ENCODE peak calls at places on chromosomes 11 and 22, in seven cellular contexts. One of them, this sample, is unnamed.

GRCh38 chr11:69215216-69215615 is 59.5 kb downstream of the SMIM38 start:
- DNase-seq in HepG2: no peak
- DNase-seq in SK-N-SH: no peak
- DNase-seq in HCT116: no peak
- DNase-seq in K562: no peak
- DNase-seq in GM12878: no peak
- DNase-seq in H1: no peak
- DNase-seq in this sample: no peak

GRCh38 chr11:113974741-113975470 is at the start of gene HTR3A:
- DNase-seq in SK-N-SH: peak
- DNase-seq in GM12878: no peak
- DNase-seq in HCT116: peak
- DNase-seq in H1: peak
- DNase-seq in K562: peak
- DNase-seq in HepG2: peak
- DNase-seq in this sample: peak

GRCh38 chr22:32020117-32020516 is 22.9 kb upstream of the SLC5A1 start:
- DNase-seq in K562: no peak
- DNase-seq in HCT116: peak
- DNase-seq in HepG2: peak
- DNase-seq in GM12878: no peak
- DNase-seq in SK-N-SH: no peak
- DNase-seq in H1: no peak
- DNase-seq in this sample: no peak

GRCh38 chr11:122882809-122883681 is 486 bp downstream of the JHY start:
- DNase-seq in HCT116: peak
- DNase-seq in HepG2: peak
- DNase-seq in K562: peak
- DNase-seq in GM12878: no peak
- DNase-seq in H1: peak
- DNase-seq in SK-N-SH: peak
- DNase-seq in this sample: peak

GRCh38 chr11:10348650-10349280 is 43.9 kb downstream of the ADM start:
- DNase-seq in GM12878: no peak
- DNase-seq in SK-N-SH: no peak
- DNase-seq in HCT116: no peak
- DNase-seq in H1: no peak
- DNase-seq in HepG2: peak
- DNase-seq in K562: no peak
- DNase-seq in this sample: no peak

GRCh38 chr11:114354076-114354475 is 46.2 kb downstream of the C11orf71 start:
- DNase-seq in SK-N-SH: no peak
- DNase-seq in HepG2: no peak
- DNase-seq in HCT116: no peak
- DNase-seq in K562: peak
- DNase-seq in H1: no peak
- DNase-seq in GM12878: no peak
- DNase-seq in this sample: no peak

GRCh38 chr11:115065314-115065713 is 387.0 kb downstream of the NXPE2 start:
- DNase-seq in HCT116: no peak
- DNase-seq in GM12878: no peak
- DNase-seq in SK-N-SH: no peak
- DNase-seq in HepG2: no peak
- DNase-seq in K562: no peak
- DNase-seq in H1: no peak
- DNase-seq in this sample: no peak

GRCh38 chr11:43649921-43650320 is 30.6 kb upstream of the HSD17B12 start:
- DNase-seq in SK-N-SH: no peak
- DNase-seq in H1: no peak
- DNase-seq in HCT116: no peak
- DNase-seq in K562: no peak
- DNase-seq in HepG2: no peak
- DNase-seq in GM12878: no peak
- DNase-seq in this sample: no peak

GRCh38 chr11:75100314-75100713 is 3.6 kb upstream of the OR2AT4 start:
- DNase-seq in GM12878: peak
- DNase-seq in HCT116: no peak
- DNase-seq in HepG2: no peak
- DNase-seq in H1: no peak
- DNase-seq in SK-N-SH: no peak
- DNase-seq in K562: peak
- DNase-seq in this sample: no peak

GRCh38 chr22:20589614-20590476 is 82.4 kb downstream of the MED15 start:
- DNase-seq in H1: peak
- DNase-seq in SK-N-SH: no peak
- DNase-seq in HCT116: no peak
- DNase-seq in K562: no peak
- DNase-seq in HepG2: no peak
- DNase-seq in GM12878: no peak
- DNase-seq in this sample: no peak

GRCh38 chr11:131979364-131979763 is 608.9 kb downstream of the NTM start:
- DNase-seq in HCT116: no peak
- DNase-seq in K562: no peak
- DNase-seq in GM12878: no peak
- DNase-seq in SK-N-SH: peak
- DNase-seq in HepG2: no peak
- DNase-seq in H1: no peak
- DNase-seq in this sample: no peak

GRCh38 chr11:23573430-23573829 is 713.2 kb upstream of the CCDC179 start:
- DNase-seq in HCT116: no peak
- DNase-seq in K562: no peak
- DNase-seq in H1: no peak
- DNase-seq in GM12878: no peak
- DNase-seq in SK-N-SH: no peak
- DNase-seq in HepG2: no peak
- DNase-seq in this sample: no peak

GRCh38 chr22:25564320-25564978 is at the start of gene GRK3:
- DNase-seq in K562: peak
- DNase-seq in HepG2: no peak
- DNase-seq in GM12878: no peak
- DNase-seq in SK-N-SH: peak
- DNase-seq in HCT116: peak
- DNase-seq in H1: peak
- DNase-seq in this sample: peak

GRCh38 chr11:120054016-120054752 is 83.7 kb downstream of the TRIM29 start:
- DNase-seq in SK-N-SH: no peak
- DNase-seq in GM12878: no peak
- DNase-seq in H1: no peak
- DNase-seq in HCT116: no peak
- DNase-seq in HepG2: no peak
- DNase-seq in K562: no peak
- DNase-seq in this sample: no peak

GRCh38 chr22:23837496-23837859 is 1.3 kb downstream of the DERL3 start:
- DNase-seq in H1: no peak
- DNase-seq in HCT116: no peak
- DNase-seq in SK-N-SH: peak
- DNase-seq in GM12878: no peak
- DNase-seq in K562: no peak
- DNase-seq in HepG2: no peak
- DNase-seq in this sample: no peak

GRCh38 chr11:134606251-134606650 is 194.2 kb upstream of the B3GAT1 start:
- DNase-seq in HCT116: no peak
- DNase-seq in H1: no peak
- DNase-seq in HepG2: no peak
- DNase-seq in SK-N-SH: no peak
- DNase-seq in K562: no peak
- DNase-seq in GM12878: no peak
- DNase-seq in this sample: no peak

GRCh38 chr11:9755561-9755960 is 91.7 kb downstream of the SWAP70 start:
- DNase-seq in H1: no peak
- DNase-seq in GM12878: no peak
- DNase-seq in HepG2: no peak
- DNase-seq in HCT116: no peak
- DNase-seq in K562: no peak
- DNase-seq in SK-N-SH: no peak
- DNase-seq in this sample: no peak

GRCh38 chr11:27571151-27571840 is 64.7 kb upstream of the LIN7C start:
- DNase-seq in H1: no peak
- DNase-seq in K562: no peak
- DNase-seq in HepG2: no peak
- DNase-seq in SK-N-SH: peak
- DNase-seq in GM12878: no peak
- DNase-seq in HCT116: no peak
- DNase-seq in this sample: no peak

GRCh38 chr11:57474017-57474750 is 13.9 kb downstream of the RTN4RL2 start:
- DNase-seq in K562: peak
- DNase-seq in H1: no peak
- DNase-seq in HCT116: no peak
- DNase-seq in HepG2: no peak
- DNase-seq in GM12878: peak
- DNase-seq in SK-N-SH: peak
- DNase-seq in this sample: no peak

GRCh38 chr11:65915821-65916251 is 3.0 kb downstream of the C11orf68 start:
- DNase-seq in GM12878: no peak
- DNase-seq in H1: no peak
- DNase-seq in K562: no peak
- DNase-seq in HCT116: peak
- DNase-seq in HepG2: peak
- DNase-seq in SK-N-SH: no peak
- DNase-seq in this sample: no peak

GRCh38 chr22:50627452-50627913 is 469 bp downstream of the ARSA start:
- DNase-seq in H1: peak
- DNase-seq in SK-N-SH: peak
- DNase-seq in HCT116: no peak
- DNase-seq in GM12878: no peak
- DNase-seq in K562: peak
- DNase-seq in HepG2: peak
- DNase-seq in this sample: no peak

GRCh38 chr11:64451856-64452255 is 92.9 kb downstream of the RPS6KA4 start:
- DNase-seq in HepG2: no peak
- DNase-seq in HCT116: no peak
- DNase-seq in H1: no peak
- DNase-seq in K562: no peak
- DNase-seq in GM12878: no peak
- DNase-seq in SK-N-SH: no peak
- DNase-seq in this sample: no peak

DNA sequence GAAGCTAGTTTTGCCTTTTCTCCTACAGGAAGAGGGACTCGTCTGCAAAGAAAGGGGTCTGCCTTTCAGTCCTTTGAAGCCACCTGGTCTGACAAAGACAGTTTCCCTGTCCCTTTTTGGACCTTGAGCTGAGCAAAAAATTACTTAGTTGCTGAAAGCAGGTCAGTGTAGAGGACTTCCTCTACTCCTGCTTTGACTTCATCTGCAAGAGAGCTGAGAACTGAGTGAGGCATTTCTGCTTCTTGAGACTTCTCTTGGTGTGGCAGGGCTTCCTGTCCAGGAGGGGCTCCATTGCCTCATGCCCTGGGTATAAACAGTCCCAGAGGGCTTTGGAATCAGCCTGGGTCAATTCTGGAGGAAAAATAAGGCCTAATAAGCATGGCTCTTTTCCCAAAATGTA is 73.1 kb downstream of the ZNRF3 start:
- DNase-seq in K562: no peak
- DNase-seq in SK-N-SH: no peak
- DNase-seq in H1: no peak
- DNase-seq in GM12878: no peak
- DNase-seq in HCT116: no peak
- DNase-seq in HepG2: no peak
- DNase-seq in this sample: no peak
- TF ChIP-seq JUND in K562: no peak
- TF ChIP-seq JUND in SK-N-SH: no peak
- TF ChIP-seq JUND in H1: no peak
- TF ChIP-seq JUND in GM12878: no peak
- TF ChIP-seq JUND in HCT116: no peak
- TF ChIP-seq JUND in HepG2: no peak
- TF ChIP-seq JUND in this sample: no peak

DNA sequence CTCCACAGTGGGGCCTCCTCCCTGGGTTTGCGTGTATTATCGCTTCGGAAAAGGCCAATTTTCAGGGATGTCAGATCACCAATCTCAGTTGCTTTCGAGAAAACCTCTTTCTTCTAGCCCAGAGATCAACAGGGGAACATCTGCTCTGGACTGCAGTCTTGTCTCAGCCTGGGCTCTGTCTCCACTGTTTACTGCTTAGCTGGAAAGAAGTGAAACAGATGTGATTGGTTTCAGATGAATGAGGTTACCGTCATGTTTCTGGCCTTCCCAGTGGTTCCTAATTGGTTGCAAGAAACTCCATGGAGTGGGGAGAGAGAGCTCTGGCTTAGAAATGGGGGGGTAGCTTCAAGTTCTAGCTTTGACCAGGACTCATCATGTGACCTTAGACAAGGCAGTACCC is 17.4 kb downstream of the TSPAN18 start:
- DNase-seq in HepG2: no peak
- DNase-seq in HCT116: no peak
- DNase-seq in GM12878: no peak
- DNase-seq in K562: no peak
- DNase-seq in H1: no peak
- DNase-seq in SK-N-SH: peak
- DNase-seq in this sample: no peak
- TF ChIP-seq JUND in HepG2: no peak
- TF ChIP-seq JUND in HCT116: no peak
- TF ChIP-seq JUND in GM12878: no peak
- TF ChIP-seq JUND in K562: no peak
- TF ChIP-seq JUND in H1: no peak
- TF ChIP-seq JUND in SK-N-SH: no peak
- TF ChIP-seq JUND in this sample: no peak

DNA sequence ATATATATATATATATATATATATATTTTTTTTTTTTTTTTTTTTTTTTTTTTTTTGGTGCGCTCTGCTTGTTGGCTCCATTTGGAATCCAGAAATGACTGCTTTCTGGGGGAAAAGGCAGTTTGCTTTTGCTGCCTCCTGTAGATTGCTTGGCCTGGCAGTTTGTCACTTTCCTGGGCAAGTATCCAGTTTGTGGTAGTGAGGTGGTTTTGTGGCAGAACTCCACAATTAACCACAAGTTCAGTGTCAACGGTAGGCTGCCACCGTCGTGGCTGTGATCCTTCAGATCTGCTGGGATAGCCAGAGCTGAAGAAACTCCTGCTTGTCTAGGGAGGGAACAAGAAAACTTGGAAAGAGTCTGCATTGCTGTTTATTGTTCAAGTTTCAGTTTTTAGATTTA is 5.0 kb upstream of the PDE3B start:
- DNase-seq in HCT116: no peak
- DNase-seq in HepG2: no peak
- DNase-seq in SK-N-SH: no peak
- DNase-seq in K562: no peak
- DNase-seq in GM12878: no peak
- DNase-seq in H1: no peak
- DNase-seq in this sample: no peak
- TF ChIP-seq JUND in HCT116: no peak
- TF ChIP-seq JUND in HepG2: no peak
- TF ChIP-seq JUND in SK-N-SH: no peak
- TF ChIP-seq JUND in K562: no peak
- TF ChIP-seq JUND in GM12878: no peak
- TF ChIP-seq JUND in H1: no peak
- TF ChIP-seq JUND in this sample: no peak

GRCh38 chr11:112878228-112878627 is 83.0 kb upstream of the NCAM1 start:
- DNase-seq in K562: no peak
- DNase-seq in GM12878: no peak
- DNase-seq in HepG2: no peak
- DNase-seq in H1: no peak
- DNase-seq in SK-N-SH: no peak
- DNase-seq in HCT116: no peak
- DNase-seq in this sample: no peak
- TF ChIP-seq JUND in K562: no peak
- TF ChIP-seq JUND in GM12878: no peak
- TF ChIP-seq JUND in HepG2: no peak
- TF ChIP-seq JUND in H1: no peak
- TF ChIP-seq JUND in SK-N-SH: no peak
- TF ChIP-seq JUND in HCT116: no peak
- TF ChIP-seq JUND in this sample: no peak